ENCODE peak calls at places on chromosome 19, in eight cellular contexts. O, V, R, E, H, U, K and X are unnamed samples.

GRCh38 chr19:15418112-15418587 is 638 bp downstream of the AKAP8L start:
- DNase-seq in U (no peak), K (no peak), E (no peak), V (no peak), H (no peak), R (no peak), O (peak; percentile 43), X (peak; percentile 51)

GRCh38 chr19:54192972-54193371 is 1.9 kb downstream of the TSEN34 start:
- DNase-seq in O (no peak), R (no peak), U (no peak), H (no peak), V (no peak), E (no peak), K (no peak), X (no peak)

GRCh38 chr19:30084390-30084819 is 142.4 kb downstream of the URI1 start:
- DNase-seq in R (peak; percentile 57), V (no peak), E (no peak), U (no peak), K (no peak), O (no peak), H (no peak), X (peak; percentile 6)

GRCh38 chr19:44747739-44748425 is 626 bp upstream of the BCL3 start:
- DNase-seq in H (peak; percentile 42), E (no peak), K (no peak), V (peak; percentile 83), O (peak; percentile 87), U (peak; percentile 77), R (peak; percentile 90), X (peak; percentile 81)

GRCh38 chr19:51571599-51571998 is 516 bp downstream of the ZNF175 start:
- DNase-seq in V (no peak), E (no peak), K (no peak), R (no peak), U (peak; percentile 11), H (no peak), O (no peak), X (no peak)

GRCh38 chr19:41149831-41150230 is 35.6 kb downstream of the CYP2F1 start:
- DNase-seq in U (no peak), E (no peak), O (no peak), V (no peak), H (no peak), R (no peak), K (no peak), X (no peak)

GRCh38 chr19:8631425-8631819 is 989 bp downstream of the NFILZ start:
- DNase-seq in H (no peak), U (peak; percentile 33), O (no peak), V (peak; percentile 50), E (no peak), R (no peak), K (no peak), X (no peak)

GRCh38 chr19:3367572-3368440 is 1.4 kb downstream of the NFIC start:
- DNase-seq in O (peak; percentile 41), K (no peak), E (no peak), U (peak; percentile 50), V (no peak), H (no peak), R (no peak), X (no peak)

GRCh38 chr19:40613669-40614594 is 12.8 kb downstream of the LTBP4 start:
- DNase-seq in O (no peak), H (peak; percentile 89), R (peak; percentile 89), U (peak; percentile 87), E (no peak), K (peak; percentile 57), V (peak; percentile 88), X (peak; percentile 89)

GRCh38 chr19:3455393-3455955 is 24.9 kb downstream of the SMIM24 start:
- DNase-seq in E (no peak), H (no peak), K (no peak), R (no peak), O (no peak), U (no peak), V (no peak), X (no peak)

GRCh38 chr19:1275260-1275975 is at the start of gene FAM174C:
- DNase-seq in V (peak; percentile 97), U (peak; percentile 97), R (peak; percentile 97), H (peak; percentile 98), E (peak; percentile 92), K (peak; percentile 87), O (peak; percentile 98), X (peak; percentile 98)

GRCh38 chr19:10292206-10292788 is 2.5 kb downstream of the ICAM5 start:
- DNase-seq in U (peak; percentile 81), E (no peak), K (no peak), R (peak; percentile 65), O (peak; percentile 70), V (peak; percentile 87), H (peak; percentile 84), X (peak; percentile 59)

GRCh38 chr19:33259532-33259931 is 33.9 kb upstream of the SLC7A10 start:
- DNase-seq in R (peak; percentile 19), K (no peak), O (no peak), E (no peak), H (no peak), U (no peak), V (no peak), X (no peak)

GRCh38 chr19:1853295-1854031 is 5.2 kb upstream of the REXO1 start:
- DNase-seq in U (peak; percentile 80), V (peak; percentile 78), H (peak; percentile 89), R (peak; percentile 92), K (peak; percentile 62), O (peak; percentile 87), E (peak; percentile 69), X (peak; percentile 69)

GRCh38 chr19:46133101-46133627 is 8.7 kb upstream of the IGFL3 start:
- DNase-seq in V (peak; percentile 34), E (peak; percentile 88), O (peak; percentile 95), H (no peak), U (peak; percentile 88), R (peak; percentile 27), K (no peak), X (peak; percentile 36)

GRCh38 chr19:19662344-19662743 is 1.1 kb downstream of the ATP13A1 start:
- DNase-seq in E (no peak), K (no peak), H (no peak), U (no peak), R (no peak), O (no peak), V (no peak), X (no peak)

GRCh38 chr19:5891938-5892771 is 11.4 kb downstream of the NDUFA11 start:
- DNase-seq in H (peak; percentile 37), U (peak; percentile 43), K (no peak), V (peak; percentile 64), R (peak; percentile 72), E (peak; percentile 16), O (peak; percentile 43), X (peak; percentile 41)

GRCh38 chr19:49152218-49152550 is 3.0 kb downstream of the HRC start:
- DNase-seq in K (no peak), H (no peak), R (no peak), O (no peak), V (no peak), U (no peak), E (no peak), X (no peak)

GRCh38 chr19:57675881-57676280 is 5.9 kb upstream of the ZNF551 start:
- DNase-seq in E (no peak), O (no peak), U (no peak), H (no peak), V (no peak), R (no peak), K (no peak), X (no peak)